ENCODE peak calls at places on chromosome 22, in seven cellular contexts. S is hepatocyte, V is A549, G is GM23248, H is endodermal cell, D is neuronal stem cell, J is BE2C. Z is an unnamed sample. For H3K4me1, the result is how much of the 10 kb centered on the place peaks cover.

GRCh38 chr22:35220221-35220620 is 37.1 kb upstream of the HMGXB4 start:
- DNase-seq in H (peak), J (no peak), G (no peak), S (no peak), V (no peak), D (no peak), Z (no peak)

GRCh38 chr22:42880815-42881214 is 23.7 kb upstream of the ARFGAP3 start:
- DNase-seq in G (no peak), D (no peak), V (no peak), H (peak), J (no peak), S (no peak), Z (no peak)

GRCh38 chr22:48301908-48302307 is 1525.8 kb downstream of the BRD1 start:
- DNase-seq in G (no peak), H (no peak), S (no peak), J (no peak), V (no peak), D (no peak), Z (no peak)

GRCh38 chr22:42820075-42820763 is 36.9 kb downstream of the ARFGAP3 start:
- DNase-seq in G (peak), H (no peak), S (peak), V (no peak), J (no peak), D (no peak), Z (no peak)

GRCh38 chr22:38758276-38758945 is 2.6 kb upstream of the SUN2 start:
- DNase-seq in S (no peak), V (no peak), H (no peak), D (no peak), G (no peak), J (peak), Z (no peak)

GRCh38 chr22:45934168-45934564 is 42.8 kb downstream of the WNT7B start:
- DNase-seq in G (no peak), S (no peak), H (no peak), J (no peak), V (no peak), D (no peak), Z (no peak)

GRCh38 chr22:46609175-46609690 is 11.0 kb upstream of the GRAMD4 start:
- DNase-seq in V (no peak), D (no peak), J (no peak), H (no peak), G (no peak), S (peak), Z (peak)

GRCh38 chr22:36577019-36577418 is 48.1 kb upstream of the EIF3D start:
- DNase-seq in J (no peak), V (peak), S (no peak), D (no peak), G (peak), H (peak), Z (no peak)

GRCh38 chr22:19951351-19951750 is 9.7 kb upstream of the TXNRD2 start:
- DNase-seq in S (no peak), G (no peak), J (no peak), V (no peak), H (peak), D (no peak), Z (no peak)

GRCh38 chr22:39238966-39239510 is 5.7 kb downstream of the PDGFB start:
- DNase-seq in H (no peak), V (no peak), G (no peak), D (no peak), J (no peak), S (no peak), Z (no peak)

GRCh38 chr22:36910461-36910860 is 3.0 kb upstream of the CSF2RB start:
- DNase-seq in J (no peak), D (no peak), H (no peak), S (no peak), G (peak), V (no peak), Z (no peak)

GRCh38 chr22:41237707-41238569 is 2.8 kb downstream of the CHADL start:
- DNase-seq in V (no peak), D (peak), G (peak), H (peak), S (peak), J (no peak), Z (peak)

GRCh38 chr22:17638182-17638431 is 450 bp upstream of the BCL2L13 start:
- DNase-seq in G (peak), H (no peak), J (no peak), V (peak), S (no peak), D (no peak), Z (no peak)

GRCh38 chr22:37133304-37134018 is 16.3 kb downstream of the IL2RB start:
- DNase-seq in D (no peak), H (no peak), S (no peak), J (no peak), V (no peak), G (no peak), Z (no peak)

GRCh38 chr22:21816787-21817496 is 50.5 kb downstream of the MAPK1 start:
- DNase-seq in J (no peak), V (peak), S (peak), G (peak), H (no peak), D (no peak), Z (no peak)

GRCh38 chr22:22195265-22196017 is 49.1 kb upstream of the VPREB1 start:
- DNase-seq in D (peak), V (peak), G (peak), H (peak), S (peak), J (peak), Z (peak)

GRCh38 chr22:43298062-43298801 is 44.9 kb downstream of the SCUBE1 start:
- DNase-seq in H (no peak), V (no peak), S (peak), G (peak), D (no peak), J (peak), Z (no peak)

GRCh38 chr22:19890502-19891349 is 36.1 kb upstream of the GNB1L start:
- DNase-seq in J (no peak), V (no peak), H (no peak), G (no peak), D (no peak), S (no peak), Z (no peak)

GRCh38 chr22:38706885-38707180 is 1.1 kb downstream of the GTPBP1 start:
- DNase-seq in D (no peak), S (no peak), J (no peak), G (peak), H (no peak), V (no peak), Z (no peak)

GRCh38 chr22:19937616-19938473 is 3.7 kb upstream of the COMT start:
- DNase-seq in S (no peak), G (no peak), D (no peak), J (no peak), H (no peak), V (no peak), Z (no peak)

GRCh38 chr22:24112188-24112587 is 69.1 kb upstream of the SUSD2 start:
- DNase-seq in H (no peak), G (peak), D (no peak), S (no peak), J (no peak), V (no peak), Z (no peak)

GRCh38 chr22:41739576-41739975 is 40.3 kb downstream of the MEI1 start:
- DNase-seq in S (no peak), J (no peak), G (no peak), D (no peak), V (no peak), H (no peak), Z (no peak)

GRCh38 chr22:37417264-37417663 is 10.0 kb downstream of the ELFN2 start:
- DNase-seq in G (no peak), D (no peak), J (no peak), H (no peak), S (no peak), V (no peak), Z (no peak)

GRCh38 chr22:39979458-39979857 is 15.3 kb upstream of the FAM83F start:
- DNase-seq in S (no peak), D (no peak), V (no peak), G (no peak), J (no peak), H (no peak), Z (no peak)

GRCh38 chr22:37185646-37186227 is 2.3 kb downstream of the C1QTNF6 start:
- DNase-seq in G (no peak), V (no peak), S (no peak), D (no peak), J (no peak), H (no peak), Z (no peak)

GRCh38 chr22:31628969-31629723 is 32.9 kb downstream of the PISD start:
- DNase-seq in V (no peak), G (no peak), J (no peak), S (no peak), H (peak), D (no peak), Z (no peak)
- H3K4me1 ChIP-seq in V (under half), G (under half), J (under half), S (under half), H (under half), D (under half), Z (under half)

GRCh38 chr22:44776535-44777363 is 24.4 kb downstream of the ARHGAP8 start:
- DNase-seq in S (no peak), V (no peak), G (no peak), J (no peak), D (no peak), H (no peak), Z (peak)
- H3K4me1 ChIP-seq in S (under half), V (under half), G (under half), J (under half), D (under half), H (under half), Z (under half)

GRCh38 chr22:29704528-29705285 is 15.1 kb upstream of the CABP7 start:
- DNase-seq in G (peak), H (no peak), J (peak), D (no peak), S (peak), V (no peak), Z (no peak)
- H3K4me1 ChIP-seq in G (under half), H (under half), J (half or more), D (under half), S (under half), V (under half), Z (under half)

GRCh38 chr22:44712962-44713361 is 11.0 kb downstream of the PRR5 start:
- DNase-seq in H (no peak), V (no peak), G (no peak), J (no peak), S (no peak), D (no peak), Z (no peak)

GRCh38 chr22:44710474-44711235 is 8.7 kb downstream of the PRR5 start:
- DNase-seq in V (no peak), D (no peak), H (no peak), J (peak), S (no peak), G (no peak), Z (peak)

GRCh38 chr22:44711236-44711560 is 9.2 kb downstream of the PRR5 start:
- DNase-seq in H (no peak), V (no peak), S (no peak), D (no peak), G (no peak), J (no peak), Z (no peak)

GRCh38 chr22:44711701-44712100 is 9.7 kb downstream of the PRR5 start:
- DNase-seq in G (no peak), D (no peak), J (peak), V (no peak), H (no peak), S (no peak), Z (no peak)

GRCh38 chr22:44712156-44712555 is 10.2 kb downstream of the PRR5 start:
- DNase-seq in G (peak), J (peak), S (no peak), V (no peak), D (no peak), H (no peak), Z (no peak)
- H3K4me1 ChIP-seq in G (under half), J (under half), S (under half), V (under half), D (under half), H (under half), Z (under half)

GRCh38 chr22:29932121-29932520 is 49.1 kb downstream of the MTMR3 start:
- DNase-seq in J (no peak), G (no peak), V (no peak), S (no peak), D (no peak), H (no peak), Z (no peak)

GRCh38 chr22:29933619-29934018 is 50.6 kb downstream of the MTMR3 start:
- DNase-seq in D (no peak), J (no peak), S (no peak), H (no peak), G (no peak), V (no peak), Z (no peak)

GRCh38 chr22:29934596-29934995 is 51.6 kb downstream of the MTMR3 start:
- DNase-seq in G (no peak), H (no peak), S (no peak), D (no peak), J (no peak), V (no peak), Z (no peak)

GRCh38 chr22:29938285-29938693 is 55.3 kb downstream of the MTMR3 start:
- DNase-seq in D (no peak), S (no peak), H (no peak), G (no peak), V (no peak), J (no peak), Z (no peak)

DNA sequence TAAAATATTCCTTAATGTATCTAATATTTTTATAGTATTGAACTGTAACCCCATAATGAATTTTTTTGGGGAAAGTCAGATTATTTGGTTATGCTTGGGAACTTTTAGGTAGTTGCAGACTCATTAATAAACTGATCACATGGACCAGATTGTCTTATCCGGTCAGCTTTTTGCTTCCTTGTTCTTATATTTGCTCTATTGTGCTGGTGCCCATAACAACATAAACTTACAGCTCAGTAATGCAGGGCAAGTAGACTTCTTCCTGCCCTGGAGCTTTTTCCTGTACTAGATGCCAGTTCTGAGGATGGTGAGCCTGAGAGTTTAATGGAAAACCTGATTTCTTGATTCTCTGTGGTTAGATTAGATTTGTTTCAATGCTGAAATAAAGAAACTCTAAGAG is 53.2 kb downstream of the MTMR3 start:
- DNase-seq in H (no peak), S (no peak), D (no peak), V (no peak), J (no peak), G (no peak), Z (no peak)
- H3K4me1 ChIP-seq in H (under half), S (under half), D (under half), V (under half), J (under half), G (under half), Z (under half)

GRCh38 chr22:25396615-25397200 is 167.8 kb upstream of the GRK3 start:
- DNase-seq in S (no peak), H (no peak), G (no peak), D (no peak), J (no peak), V (no peak), Z (no peak)
- H3K4me1 ChIP-seq in S (under half), H (under half), G (under half), D (under half), J (under half), V (half or more), Z (under half)

GRCh38 chr22:49803667-49804375 is 23.9 kb downstream of the BRD1 start:
- DNase-seq in J (no peak), V (no peak), S (no peak), G (no peak), H (no peak), D (no peak), Z (no peak)
- H3K4me1 ChIP-seq in J (under half), V (under half), S (under half), G (under half), H (under half), D (under half), Z (under half)

Z was measured in transverse colon.